ENCODE peak calls at places on chromosome 3, in nine cellular contexts. G, N, U, B, H, Q, K, T and Y are unnamed samples.

GRCh38 chr3:51330046-51330445 is 55.0 kb upstream of the MANF start:
- DNase-seq in G (no peak), N (no peak), U (no peak), B (no peak), H (no peak), Q (no peak), K (no peak), T (no peak), Y (no peak)

GRCh38 chr3:124372784-124373183 is 357.5 kb upstream of the UMPS start:
- DNase-seq in G (no peak), N (no peak), U (no peak), B (no peak), H (no peak), Q (no peak), K (no peak), T (no peak), Y (no peak)

GRCh38 chr3:58707390-58707930 is 40.9 kb upstream of the FAM3D start:
- DNase-seq in G (no peak), N (no peak), U (no peak), B (no peak), H (no peak), Q (no peak), K (no peak), T (no peak), Y (no peak)

GRCh38 chr3:15974647-15975046 is 176.9 kb upstream of the ANKRD28 start:
- DNase-seq in G (no peak), N (peak; percentile 52), U (no peak), B (no peak), H (no peak), Q (no peak), K (no peak), T (peak; percentile 18), Y (no peak)

GRCh38 chr3:126468028-126468891 is 7.4 kb downstream of the ZXDC start:
- DNase-seq in G (no peak), N (no peak), U (no peak), B (no peak), H (no peak), Q (no peak), K (peak; percentile 32), T (no peak), Y (no peak)

GRCh38 chr3:21169858-21170257 is 581.2 kb downstream of the ZNF385D start:
- DNase-seq in G (no peak), N (no peak), U (no peak), B (no peak), H (no peak), Q (no peak), K (no peak), T (no peak), Y (no peak)

GRCh38 chr3:160829486-160830009 is 73.5 kb downstream of the PPM1L start:
- DNase-seq in G (no peak), N (no peak), U (no peak), B (no peak), H (no peak), Q (no peak), K (no peak), T (no peak), Y (no peak)

GRCh38 chr3:72306800-72307341 is 521.9 kb upstream of the PROK2 start:
- DNase-seq in G (no peak), N (peak; percentile 69), U (peak; percentile 48), B (no peak), H (no peak), Q (no peak), K (no peak), T (no peak), Y (no peak)

GRCh38 chr3:150319900-150320299 is 88.2 kb upstream of the TSC22D2 start:
- DNase-seq in G (no peak), N (no peak), U (no peak), B (no peak), H (no peak), Q (peak; percentile 94), K (no peak), T (peak; percentile 95), Y (no peak)

GRCh38 chr3:151477596-151478375 is 16.9 kb upstream of the IGSF10 start:
- DNase-seq in G (no peak), N (peak; percentile 14), U (no peak), B (no peak), H (no peak), Q (no peak), K (no peak), T (no peak), Y (no peak)